ENCODE peak calls at places on chromosomes 7 and 10, in seven cellular contexts. T is astrocyte of the spinal cord, N is mammary epithelial cell, R is cardiac fibroblast, J is progenitor cell of endocrine pancreas, W is breast epithelium, S is GM12865. E is an unnamed sample.
A peak's percentile ranks its signal among the peaks of the same experiment; 100 is the strongest.

GRCh38 chr10:90227259-90227658 is 525.9 kb downstream of the KIF20B start:
- DNase-seq in S (no peak), W (no peak), R (peak; percentile 68), N (peak; percentile 99), J (no peak), T (peak; percentile 96), E (no peak)

GRCh38 chr10:78642261-78642660 is 426.5 kb upstream of the ZMIZ1 start:
- DNase-seq in W (no peak), J (no peak), S (no peak), T (no peak), R (no peak), N (no peak), E (no peak)

GRCh38 chr7:130273081-130273699 is 6.5 kb downstream of the CPA2 start:
- DNase-seq in R (peak; percentile 53), W (no peak), N (peak; percentile 76), J (peak; percentile 54), T (peak; percentile 88), S (no peak), E (no peak)

GRCh38 chr10:71068811-71069411 is 143.5 kb upstream of the UNC5B start:
- DNase-seq in R (peak; percentile 34), N (peak; percentile 78), W (no peak), J (no peak), S (no peak), T (peak; percentile 9), E (no peak)

GRCh38 chr10:130230611-130231010 is 94.4 kb downstream of the GLRX3 start:
- DNase-seq in T (no peak), W (no peak), R (no peak), S (no peak), J (no peak), N (no peak), E (peak; percentile 53)

GRCh38 chr7:115984105-115984504 is 46.5 kb downstream of the TFEC start:
- DNase-seq in T (no peak), J (no peak), N (no peak), W (no peak), S (no peak), R (no peak), E (no peak)

GRCh38 chr10:43407148-43407575 is 1.8 kb downstream of the HNRNPF start:
- DNase-seq in T (peak; percentile 37), R (peak; percentile 58), J (peak; percentile 31), N (peak; percentile 44), S (peak; percentile 74), W (peak; percentile 61), E (peak; percentile 89)

GRCh38 chr10:5506751-5507648 is 7.6 kb upstream of the CALML5 start:
- DNase-seq in W (peak; percentile 48), S (no peak), R (no peak), J (no peak), N (no peak), T (no peak), E (no peak)

GRCh38 chr7:117774943-117775342 is 98.3 kb downstream of the CTTNBP2 start:
- DNase-seq in W (no peak), J (no peak), T (no peak), R (no peak), S (no peak), N (no peak), E (no peak)

GRCh38 chr7:140146574-140146973 is 30.2 kb downstream of the KDM7A start:
- DNase-seq in T (no peak), J (no peak), S (no peak), N (no peak), R (no peak), W (no peak), E (no peak)

GRCh38 chr7:51113962-51114361 is 202.6 kb downstream of the COBL start:
- DNase-seq in N (no peak), R (no peak), J (no peak), W (no peak), T (no peak), S (no peak), E (peak; percentile 72)

GRCh38 chr7:100132697-100133137 is 6.0 kb downstream of the MBLAC1 start:
- DNase-seq in J (peak; percentile 43), N (peak; percentile 42), T (peak; percentile 55), R (peak; percentile 79), W (no peak), S (peak; percentile 80), E (no peak)

GRCh38 chr10:121459765-121460453 is 138.3 kb downstream of the FGFR2 start:
- DNase-seq in W (no peak), N (peak; percentile 33), T (peak; percentile 71), R (peak; percentile 7), S (no peak), J (no peak), E (peak; percentile 86)

GRCh38 chr10:89793649-89794254 is 92.4 kb downstream of the KIF20B start:
- DNase-seq in W (no peak), R (peak; percentile 85), T (peak; percentile 79), J (peak; percentile 19), S (peak; percentile 78), N (peak; percentile 59), E (no peak)

GRCh38 chr7:135712182-135712782 is 15.7 kb downstream of the SLC13A4 start:
- DNase-seq in N (no peak), J (no peak), W (no peak), S (peak; percentile 16), R (peak; percentile 48), T (no peak), E (no peak)

GRCh38 chr7:28865494-28866257 is 92.5 kb downstream of the TRIL start:
- DNase-seq in J (no peak), W (no peak), T (no peak), N (no peak), R (no peak), S (no peak), E (no peak)

GRCh38 chr10:131203456-131204357 is 107.8 kb downstream of the TCERG1L start:
- DNase-seq in N (no peak), J (no peak), R (no peak), S (no peak), W (no peak), T (no peak), E (peak; percentile 75)

GRCh38 chr7:33157311-33157710 is 27.9 kb downstream of the BBS9 start:
- DNase-seq in N (no peak), S (no peak), W (no peak), R (peak; percentile 56), J (no peak), T (peak; percentile 66), E (no peak)

GRCh38 chr10:109640915-109641314 is 282.4 kb downstream of the XPNPEP1 start:
- DNase-seq in S (no peak), R (no peak), T (no peak), W (no peak), J (no peak), N (no peak), E (no peak)

GRCh38 chr10:103854265-103854686 is 1.1 kb downstream of the SH3PXD2A start:
- DNase-seq in J (no peak), S (no peak), R (no peak), T (peak; percentile 45), W (no peak), N (no peak), E (no peak)

GRCh38 chr10:121804460-121804859 is 123.4 kb downstream of the ATE1 start:
- DNase-seq in T (peak; percentile 44), W (no peak), N (no peak), S (no peak), R (peak; percentile 66), J (no peak), E (no peak)

GRCh38 chr7:50206521-50207250 is 97.8 kb upstream of the IKZF1 start:
- DNase-seq in W (no peak), S (no peak), N (no peak), J (no peak), R (no peak), T (no peak), E (peak; percentile 79)

DNA sequence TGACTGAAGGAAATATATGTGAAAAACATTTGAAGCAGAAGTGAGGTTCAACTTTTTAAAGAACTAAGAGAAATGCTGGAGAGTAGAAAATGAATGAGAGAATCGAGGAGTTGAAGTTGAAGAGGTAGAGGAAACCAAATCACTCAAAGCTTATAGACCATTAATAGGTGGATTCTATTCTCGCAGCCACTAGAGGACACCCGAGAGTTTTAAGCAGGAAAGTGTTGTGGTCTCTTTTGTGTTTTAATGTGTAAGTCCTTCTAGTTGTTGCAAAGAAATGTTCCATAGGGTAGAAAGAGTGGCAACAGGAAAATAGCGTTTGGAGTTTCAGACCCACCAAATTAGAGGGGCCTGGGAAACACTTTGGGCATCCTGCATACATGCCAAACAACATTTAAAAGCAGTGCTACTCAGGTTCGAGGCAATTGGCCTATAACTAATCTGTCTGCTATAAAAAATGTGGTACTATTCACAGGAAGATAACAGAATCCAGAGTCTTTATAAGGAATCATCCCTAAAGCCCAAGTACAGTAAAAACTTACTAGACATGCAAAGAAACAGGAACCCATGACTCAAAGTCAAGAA is 75.3 kb upstream of the TAS2R16 start:
- DNase-seq in T (peak; percentile 19), N (no peak), S (peak; percentile 60), W (no peak), R (peak; percentile 26), J (no peak), E (no peak)
- TF ChIP-seq CTCF in T (peak; percentile 41), N (peak; percentile 56), S (peak; percentile 75), W (no peak), R (peak; percentile 67), J (peak; percentile 58), E (peak; percentile 35)

DNA sequence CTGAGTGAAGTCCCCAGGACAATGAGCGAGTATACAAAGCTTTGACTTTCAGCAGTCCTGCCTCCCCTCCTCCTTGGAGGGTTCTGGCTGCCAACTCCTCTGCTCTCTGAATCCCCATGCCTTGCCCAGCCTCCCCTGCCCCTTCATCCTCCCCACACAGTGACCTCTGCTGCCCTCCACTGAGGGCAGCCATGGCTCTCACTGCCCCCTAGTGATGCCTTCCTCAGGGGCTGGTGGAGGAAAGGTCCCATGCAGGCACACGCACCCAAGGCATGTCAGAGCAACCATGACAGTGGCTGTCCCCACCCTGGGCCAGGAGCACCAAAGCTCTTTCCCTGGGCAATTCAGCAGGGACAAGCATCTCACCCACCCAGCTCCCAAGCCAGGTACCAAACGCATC is 40.9 kb downstream of the FRMPD2 start:
- DNase-seq in T (no peak), N (no peak), J (no peak), R (no peak), S (no peak), W (no peak), E (no peak)
- TF ChIP-seq CTCF in T (no peak), N (no peak), J (no peak), R (no peak), S (no peak), W (no peak), E (no peak)

GRCh38 chr10:76632158-76633051 is 1005.2 kb downstream of the KCNMA1 start:
- DNase-seq in S (peak; percentile 19), J (no peak), N (peak; percentile 35), W (no peak), T (no peak), R (no peak), E (no peak)
- TF ChIP-seq CTCF in S (peak; percentile 16), J (peak; percentile 39), N (peak; percentile 75), W (peak; percentile 14), T (peak; percentile 50), R (peak; percentile 36), E (peak; percentile 32)

GRCh38 chr10:115572740-115573455 is 479.7 kb downstream of the ATRNL1 start:
- DNase-seq in N (peak; percentile 0), R (no peak), T (no peak), W (no peak), S (peak; percentile 18), J (no peak), E (no peak)
- TF ChIP-seq CTCF in N (peak; percentile 58), R (no peak), T (peak; percentile 26), W (no peak), S (peak; percentile 46), J (peak; percentile 54), E (peak; percentile 23)

DNA sequence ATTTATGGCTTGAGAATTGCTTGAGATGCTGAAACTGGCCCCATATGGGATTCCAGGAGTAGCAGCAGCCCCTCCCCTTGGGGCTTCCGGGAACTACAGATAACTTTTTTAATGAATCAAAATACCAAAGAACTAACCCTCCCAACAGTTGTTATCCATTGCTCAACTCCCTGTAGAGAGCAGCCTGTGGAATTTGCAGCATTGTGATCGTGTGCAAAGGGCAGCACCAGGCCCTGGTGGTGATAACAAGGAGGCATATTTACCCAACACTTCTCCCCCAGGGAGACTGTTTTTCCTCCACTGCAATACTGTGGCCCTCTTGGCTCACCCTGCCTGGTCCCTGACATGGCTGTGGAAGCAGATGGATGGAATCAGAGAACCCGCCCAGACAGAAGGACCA is 196.2 kb downstream of the PLXNA4 start:
- DNase-seq in J (no peak), S (no peak), T (no peak), N (no peak), W (no peak), R (peak; percentile 98), E (no peak)
- TF ChIP-seq CTCF in J (no peak), S (no peak), T (no peak), N (no peak), W (no peak), R (no peak), E (peak; percentile 22)